ENCODE peak calls at places on chromosomes 7 and 10, in four cellular contexts. I is T-cell, M is C1 segment of cervical spinal cord, S is DMS153. L is an unnamed sample.

GRCh38 chr10:132628966-132629900 is 91.6 kb downstream of the INPP5A start:
- DNase-seq in I (no peak), M (no peak), S (no peak), L (no peak)

GRCh38 chr7:152528612-152529011 is 92.8 kb upstream of the KMT2C start:
- DNase-seq in I (no peak), M (no peak), S (no peak), L (no peak)

GRCh38 chr10:77692782-77693181 is 55.2 kb upstream of the KCNMA1 start:
- DNase-seq in I (no peak), M (no peak), S (no peak), L (no peak)

GRCh38 chr7:28879105-28879504 is 79.0 kb downstream of the TRIL start:
- DNase-seq in I (no peak), M (no peak), S (no peak), L (no peak)

GRCh38 chr10:3397231-3397630 is 224.6 kb upstream of the PITRM1 start:
- DNase-seq in I (no peak), M (no peak), S (no peak), L (no peak)

GRCh38 chr10:110833234-110833940 is 38.3 kb upstream of the PDCD4 start:
- DNase-seq in I (no peak), M (no peak), S (no peak), L (no peak)

GRCh38 chr10:86953747-86954680 is 3.4 kb downstream of the MMRN2 start:
- DNase-seq in I (no peak), M (no peak), S (no peak), L (no peak)

GRCh38 chr7:121323515-121323914 is 5.3 kb upstream of the WNT16 start:
- DNase-seq in I (no peak), M (no peak), S (no peak), L (no peak)

GRCh38 chr10:103800789-103801540 is 54.4 kb downstream of the SH3PXD2A start:
- DNase-seq in I (peak), M (no peak), S (peak), L (no peak)

GRCh38 chr7:121531175-121532070 is 135.3 kb upstream of the FAM3C start:
- DNase-seq in I (no peak), M (no peak), S (no peak), L (no peak)

GRCh38 chr7:5553298-5553877 is 129.8 kb upstream of the TNRC18 start:
- DNase-seq in I (no peak), M (no peak), S (no peak), L (no peak)